ENCODE peak calls at places on chromosomes 16 and 17, in five cellular contexts. R is A549, O is K562, L is IMR-90, Z is SK-N-SH. B is an unnamed sample.
A peak's percentile ranks its signal among the peaks of the same experiment; 100 is the strongest.

GRCh38 chr17:7888184-7888920 is at the start of gene CHD3:
- DNase-seq in R (no peak), O (no peak), L (peak; percentile 21), Z (no peak), B (no peak)

GRCh38 chr17:32265192-32265895 is at the start of gene RHBDL3:
- DNase-seq in R (no peak), O (peak; percentile 94), L (no peak), Z (peak; percentile 89), B (no peak)

GRCh38 chr16:66422366-66422765 is 4.7 kb upstream of the BEAN1 start:
- DNase-seq in R (no peak), O (no peak), L (no peak), Z (no peak), B (no peak)

GRCh38 chr17:79053251-79053925 is 21.2 kb upstream of the ENGASE start:
- DNase-seq in R (no peak), O (no peak), L (peak; percentile 31), Z (no peak), B (no peak)

GRCh38 chr16:23595246-23595950 is 718 bp downstream of the NDUFAB1 start:
- DNase-seq in R (no peak), O (no peak), L (no peak), Z (peak; percentile 20), B (no peak)

GRCh38 chr17:76458580-76459490 is 5.9 kb upstream of the UBE2O start:
- DNase-seq in R (peak; percentile 78), O (peak; percentile 52), L (peak; percentile 64), Z (peak; percentile 79), B (no peak)

GRCh38 chr16:27995378-27995777 is 68.1 kb downstream of the GSG1L start:
- DNase-seq in R (no peak), O (no peak), L (no peak), Z (no peak), B (no peak)

GRCh38 chr17:38333635-38334295 is 10.0 kb downstream of the GPR179 start:
- DNase-seq in R (peak; percentile 44), O (peak; percentile 84), L (no peak), Z (peak; percentile 78), B (no peak)

GRCh38 chr16:9360075-9360474 is 268.6 kb downstream of the HAPSTR1 start:
- DNase-seq in R (no peak), O (no peak), L (no peak), Z (no peak), B (no peak)

GRCh38 chr17:51860934-51861561 is 297.5 kb downstream of the CA10 start:
- DNase-seq in R (peak; percentile 50), O (peak; percentile 32), L (no peak), Z (peak; percentile 50), B (no peak)

DNA sequence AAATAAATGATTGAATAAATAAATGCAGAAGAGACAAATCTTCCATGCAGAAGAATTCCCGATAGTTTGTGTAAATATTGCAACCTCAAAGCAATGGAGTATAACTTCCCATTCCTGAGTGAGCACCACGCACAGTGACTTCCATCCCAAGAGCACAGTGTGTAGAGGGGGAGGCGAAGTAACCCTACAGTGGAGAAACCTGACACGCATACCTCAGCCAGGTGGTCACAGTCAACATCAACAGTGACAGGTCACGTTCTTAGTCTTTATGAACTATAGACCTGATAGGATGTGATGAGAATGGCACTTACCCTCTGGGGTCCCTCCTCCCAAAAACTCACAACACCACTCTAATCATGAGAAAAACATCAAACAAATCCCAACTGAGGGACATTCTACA is 111.6 kb downstream of the DYNLRB2 start:
- DNase-seq in R (no peak), O (no peak), L (no peak), Z (no peak), B (no peak)
- TF ChIP-seq RCOR1 in R (no peak), O (no peak), L (no peak), Z (no peak), B (no peak)

GRCh38 chr17:64707077-64707591 is 45.0 kb upstream of the SMURF2 start:
- DNase-seq in R (peak; percentile 97), O (no peak), L (peak; percentile 100), Z (peak; percentile 74), B (no peak)
- TF ChIP-seq RCOR1 in R (no peak), O (no peak), L (peak; percentile 91), Z (no peak), B (no peak)

GRCh38 chr17:77827461-77827968 is 131.0 kb upstream of the TNRC6C start:
- DNase-seq in R (no peak), O (no peak), L (no peak), Z (no peak), B (no peak)

GRCh38 chr17:77829871-77830799 is 128.4 kb upstream of the TNRC6C start:
- DNase-seq in R (no peak), O (peak; percentile 50), L (peak; percentile 72), Z (peak; percentile 47), B (no peak)

GRCh38 chr17:77827039-77827438 is 131.5 kb upstream of the TNRC6C start:
- DNase-seq in R (no peak), O (no peak), L (no peak), Z (no peak), B (no peak)

GRCh38 chr17:77830816-77831490 is 127.5 kb upstream of the TNRC6C start:
- DNase-seq in R (no peak), O (no peak), L (no peak), Z (no peak), B (no peak)

GRCh38 chr17:77828749-77829539 is 129.6 kb upstream of the TNRC6C start:
- DNase-seq in R (no peak), O (no peak), L (no peak), Z (no peak), B (no peak)
- TF ChIP-seq RCOR1 in R (no peak), O (no peak), L (no peak), Z (no peak), B (no peak)

GRCh38 chr16:888901-889570 is 81.7 kb downstream of the LMF1 start:
- DNase-seq in R (no peak), O (no peak), L (no peak), Z (no peak), B (no peak)
- TF ChIP-seq RCOR1 in R (no peak), O (no peak), L (no peak), Z (no peak), B (no peak)

DNA sequence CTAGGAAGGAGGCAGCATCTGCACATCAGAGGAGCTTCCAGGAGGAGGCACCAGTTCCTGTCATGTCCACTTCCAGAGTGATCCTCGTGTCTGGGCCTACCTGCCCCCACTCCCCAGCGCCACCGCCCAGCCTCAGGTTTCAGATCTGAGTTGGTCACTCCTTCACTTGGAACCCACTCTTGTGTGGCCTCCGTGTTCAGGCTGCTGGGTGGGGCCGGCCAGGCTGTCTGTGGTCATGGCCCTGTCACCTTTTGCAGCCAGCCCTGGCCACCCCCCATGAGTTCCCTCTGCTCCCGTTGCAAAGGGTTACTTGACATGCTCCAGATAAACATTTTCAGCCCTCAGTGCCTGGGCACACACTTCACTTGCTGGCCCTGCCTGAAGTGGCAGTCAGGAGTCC is 26.6 kb upstream of the SPPL2C start:
- DNase-seq in R (no peak), O (no peak), L (no peak), Z (no peak), B (no peak)
- TF ChIP-seq RCOR1 in R (no peak), O (no peak), L (no peak), Z (no peak), B (no peak)

GRCh38 chr16:72903176-72903575 is 144.8 kb downstream of the ZFHX3 start:
- DNase-seq in R (no peak), O (no peak), L (no peak), Z (no peak), B (no peak)

GRCh38 chr16:72901012-72901411 is 146.9 kb downstream of the ZFHX3 start:
- DNase-seq in R (no peak), O (no peak), L (no peak), Z (no peak), B (no peak)

GRCh38 chr16:72905581-72905980 is 142.3 kb downstream of the ZFHX3 start:
- DNase-seq in R (no peak), O (no peak), L (peak; percentile 79), Z (no peak), B (no peak)

GRCh38 chr16:72898216-72898825 is 149.6 kb downstream of the ZFHX3 start:
- DNase-seq in R (no peak), O (no peak), L (no peak), Z (no peak), B (no peak)

DNA sequence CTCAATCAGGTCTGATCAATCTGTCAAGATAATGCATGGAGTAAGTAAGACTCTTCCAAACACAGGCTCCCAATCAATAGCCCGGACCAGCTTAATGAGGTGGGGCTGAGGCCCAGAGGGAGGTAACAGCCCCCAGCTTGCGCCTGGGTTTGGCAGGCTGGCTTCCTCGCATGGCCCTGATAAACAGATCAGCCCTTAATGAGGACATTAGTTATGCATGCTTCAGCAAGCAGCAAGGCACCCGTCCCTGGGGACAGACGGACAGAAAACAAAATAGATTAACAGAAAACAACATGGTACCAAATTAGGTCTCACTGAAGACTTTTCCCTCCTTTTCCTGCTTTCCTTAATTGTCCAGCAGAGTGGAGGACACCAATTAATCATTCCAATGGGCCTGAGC is 145.7 kb downstream of the ZFHX3 start:
- DNase-seq in R (no peak), O (no peak), L (no peak), Z (no peak), B (no peak)
- TF ChIP-seq RCOR1 in R (no peak), O (no peak), L (no peak), Z (no peak), B (no peak)

GRCh38 chr17:82317394-82318168 is at the start of gene CD7:
- DNase-seq in R (no peak), O (no peak), L (no peak), Z (no peak), B (no peak)
- TF ChIP-seq RCOR1 in R (no peak), O (no peak), L (no peak), Z (no peak), B (no peak)